ENCODE peak calls at places on chromosome 1, in five cellular contexts. Q is heart left ventricle, Z is GM23248, N is right lobe of liver, U is left ventricle myocardium inferior. I is an unnamed sample. For H3K4me1 and H3K36me3, the result is how much of the 10 kb centered on the place peaks cover.

GRCh38 chr1:116309090-116309870 is 63.8 kb upstream of the ATP1A1 start:
- DNase-seq in Q (no peak), U (no peak), Z (no peak), N (no peak), I (no peak)

GRCh38 chr1:63831409-63831808 is 57.6 kb downstream of the ROR1 start:
- DNase-seq in U (no peak), N (no peak), Z (no peak), Q (no peak), I (no peak)

GRCh38 chr1:165851034-165851658 is 23.7 kb downstream of the UCK2 start:
- DNase-seq in Z (peak), Q (no peak), N (no peak), U (no peak), I (peak)

GRCh38 chr1:180179162-180179957 is 24.7 kb downstream of the QSOX1 start:
- DNase-seq in U (no peak), Q (peak), Z (no peak), N (no peak), I (no peak)

GRCh38 chr1:100883963-100884362 is 10.7 kb downstream of the EXTL2 start:
- DNase-seq in Q (no peak), Z (peak), U (no peak), N (no peak), I (peak)

GRCh38 chr1:230171337-230172015 is 104.4 kb downstream of the GALNT2 start:
- DNase-seq in U (no peak), Z (peak), N (no peak), Q (no peak), I (peak)

GRCh38 chr1:187433598-187433997 is 604.8 kb downstream of the PLA2G4A start:
- DNase-seq in N (no peak), Z (peak), U (no peak), Q (no peak), I (peak)

GRCh38 chr1:50123071-50123470 is 14.4 kb downstream of the ELAVL4 start:
- DNase-seq in N (no peak), U (no peak), Q (no peak), Z (no peak), I (no peak)

GRCh38 chr1:53982034-53982761 is 35.8 kb downstream of the LDLRAD1 start:
- DNase-seq in Z (peak), N (peak), U (peak), Q (no peak), I (peak)

GRCh38 chr1:67771776-67772175 is 61.5 kb downstream of the GNG12 start:
- DNase-seq in Q (no peak), Z (peak), N (no peak), U (no peak), I (peak)

GRCh38 chr1:165365344-165365743 is 8.8 kb upstream of the LMX1A start:
- DNase-seq in N (no peak), U (no peak), Q (no peak), Z (peak), I (no peak)

GRCh38 chr1:222167111-222167510 is 380.8 kb downstream of the HHIPL2 start:
- DNase-seq in Q (no peak), Z (peak), U (peak), N (peak), I (peak)

GRCh38 chr1:19055001-19055400 is 98.5 kb upstream of the IFFO2 start:
- DNase-seq in Q (no peak), U (no peak), N (no peak), Z (no peak), I (no peak)

GRCh38 chr1:30875916-30876315 is 32.6 kb downstream of the SDC3 start:
- DNase-seq in Z (no peak), U (no peak), N (no peak), Q (no peak), I (no peak)

GRCh38 chr1:92536593-92537332 is 50.0 kb upstream of the GFI1 start:
- DNase-seq in Q (no peak), U (no peak), N (no peak), Z (peak), I (peak)

GRCh38 chr1:234256359-234256758 is 116.9 kb upstream of the COA6 start:
- DNase-seq in Q (no peak), N (no peak), Z (peak), U (no peak), I (no peak)

GRCh38 chr1:211068976-211069375 is 65.0 kb downstream of the KCNH1 start:
- DNase-seq in Q (no peak), Z (no peak), N (no peak), U (no peak), I (peak)

GRCh38 chr1:30887485-30888315 is 20.9 kb downstream of the SDC3 start:
- DNase-seq in U (no peak), Z (peak), Q (no peak), N (no peak), I (peak)

GRCh38 chr1:1894354-1895049 is 3.6 kb upstream of the GNB1 start:
- DNase-seq in U (peak), Q (peak), N (no peak), Z (no peak), I (no peak)
- H3K4me1 ChIP-seq in U (under half), Q (under half), N (under half), Z (under half), I (under half)

GRCh38 chr1:37477198-37477931 is 3.0 kb downstream of the ZC3H12A start:
- DNase-seq in N (peak), Z (peak), Q (no peak), U (no peak), I (peak)
- H3K36me3 ChIP-seq in N (under half), Z (under half), Q (half or more), U (under half), I (under half)

DNA sequence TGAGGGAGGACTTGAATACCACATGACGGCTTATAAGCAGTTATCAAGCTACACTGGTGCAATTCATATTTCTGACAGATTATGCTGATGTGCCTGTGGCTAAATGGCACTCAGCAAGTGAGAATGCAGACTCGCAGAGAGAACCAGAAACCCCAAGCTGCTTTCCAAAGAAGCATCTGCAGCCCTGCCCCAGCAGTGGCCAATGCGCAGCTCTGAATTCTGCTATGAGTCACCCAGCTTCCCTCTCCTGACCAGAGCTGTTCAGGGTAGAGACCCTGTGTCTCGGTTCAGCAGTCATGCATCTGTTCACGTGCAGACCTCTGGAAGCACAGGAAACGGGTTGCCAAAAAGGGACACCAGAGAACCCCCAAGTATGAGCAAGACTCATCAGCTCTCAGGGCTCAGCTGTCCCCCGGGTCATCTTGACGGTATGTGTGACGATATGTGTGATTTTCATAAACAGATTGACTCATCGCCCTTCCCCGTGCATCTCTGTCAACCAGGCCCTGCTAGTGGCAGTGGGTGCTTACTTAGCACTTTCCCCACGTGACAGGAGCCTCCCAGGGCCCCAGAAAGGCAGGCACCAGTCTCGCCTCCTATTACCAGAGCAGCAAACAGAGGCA is 76.3 kb downstream of the ITPKB start:
- DNase-seq in Q (peak), U (peak), Z (peak), N (peak), I (peak)
- H3K4me1 ChIP-seq in Q (under half), U (under half), Z (under half), N (under half), I (half or more)

DNA sequence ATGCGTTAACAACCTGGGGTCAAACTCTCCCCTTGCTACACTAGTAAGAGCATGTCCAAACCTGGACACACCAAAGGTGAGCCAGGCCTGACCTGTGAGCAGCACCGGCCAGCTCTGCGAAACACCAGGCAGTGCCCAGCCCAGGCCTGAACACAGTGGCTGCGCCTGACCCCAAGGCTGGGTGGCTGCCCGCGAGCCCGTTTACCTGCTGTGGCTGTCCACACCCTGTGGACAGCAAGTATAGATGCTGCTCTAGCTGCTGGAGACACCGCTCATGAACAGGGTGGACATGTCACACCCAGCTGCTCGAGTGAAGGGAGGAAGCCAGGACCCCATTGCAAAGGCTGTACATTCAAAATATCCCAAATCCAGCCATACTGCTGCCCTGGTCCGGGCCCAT is 7.6 kb upstream of the CCDC27 start:
- DNase-seq in Q (peak), Z (no peak), U (no peak), N (no peak), I (no peak)
- H3K36me3 ChIP-seq in Q (under half), Z (under half), U (under half), N (under half), I (under half)

DNA sequence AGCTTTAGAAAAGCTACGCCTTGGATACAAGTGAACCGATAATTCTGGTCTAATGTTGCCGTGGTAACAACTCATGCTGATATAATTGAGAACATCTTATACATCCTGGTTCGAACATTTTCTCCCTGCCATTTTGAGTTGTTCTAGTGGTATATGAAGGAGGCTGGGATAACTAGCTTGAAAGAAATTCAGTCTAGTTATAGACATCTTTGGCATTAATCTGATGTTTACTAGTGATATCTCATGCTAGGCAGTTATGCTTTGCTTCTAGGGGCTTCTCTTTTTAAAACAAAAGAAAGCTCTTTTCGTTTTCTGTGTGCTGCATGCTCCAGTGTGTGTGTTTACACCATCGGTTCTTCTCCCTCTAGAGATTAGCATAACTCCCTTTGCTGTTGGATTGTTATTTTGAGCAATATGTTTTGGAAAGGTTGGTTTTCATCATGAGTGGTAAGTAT is 20.5 kb downstream of the PRKACB start:
- DNase-seq in Z (peak), Q (no peak), N (no peak), U (no peak), I (peak)
- H3K4me1 ChIP-seq in Z (under half), Q (under half), N (under half), U (under half), I (under half)

GRCh38 chr1:171509191-171509590 is 23.9 kb downstream of the PRRC2C start:
- DNase-seq in N (no peak), Z (no peak), U (no peak), Q (no peak), I (no peak)

GRCh38 chr1:171515299-171515698 is 30.0 kb downstream of the PRRC2C start:
- DNase-seq in U (no peak), Z (no peak), N (no peak), Q (no peak), I (no peak)

DNA sequence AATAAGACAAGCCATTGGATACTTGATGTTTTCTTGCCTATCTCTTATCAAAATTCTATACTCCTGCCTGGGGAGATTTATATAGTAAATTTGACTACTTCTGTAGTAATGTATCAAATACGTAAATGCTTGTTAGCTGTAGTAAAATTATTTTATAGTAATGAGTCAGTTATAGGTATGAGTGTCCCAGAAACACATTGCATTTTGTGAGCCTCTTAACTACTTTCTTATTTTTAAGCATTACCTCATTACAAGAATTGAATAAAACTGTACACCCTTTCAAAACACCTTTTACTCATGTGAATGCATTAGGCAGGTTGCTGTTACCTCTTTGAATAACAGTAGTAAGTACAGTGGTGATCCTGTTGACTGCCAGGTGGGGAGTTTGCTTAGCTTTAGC is 28.4 kb downstream of the PRRC2C start:
- DNase-seq in Z (no peak), U (no peak), N (no peak), Q (no peak), I (no peak)
- H3K36me3 ChIP-seq in Z (under half), U (under half), N (under half), Q (half or more), I (half or more)

GRCh38 chr1:51560034-51560433 is 41.0 kb upstream of the EPS15 start:
- DNase-seq in N (no peak), Z (no peak), Q (no peak), U (no peak), I (no peak)

GRCh38 chr1:51559501-51559900 is 40.4 kb upstream of the EPS15 start:
- DNase-seq in Q (no peak), U (no peak), N (no peak), Z (no peak), I (peak)

GRCh38 chr1:51557168-51557567 is 38.1 kb upstream of the EPS15 start:
- DNase-seq in Z (no peak), Q (no peak), N (no peak), U (no peak), I (no peak)

GRCh38 chr1:51558375-51558924 is 39.4 kb upstream of the EPS15 start:
- DNase-seq in N (no peak), U (no peak), Z (peak), Q (no peak), I (peak)

GRCh38 chr1:51559064-51559500 is 40.0 kb upstream of the EPS15 start:
- DNase-seq in U (no peak), Z (no peak), N (no peak), Q (no peak), I (no peak)
- H3K4me1 ChIP-seq in U (under half), Z (under half), N (under half), Q (under half), I (under half)